ENCODE peak calls at places on chromosomes 3 and 15, in ten cellular contexts. F, M, Q, L, K, X, U, J, C and I are unnamed samples.

GRCh38 chr3:134797816-134798451 is 2.9 kb downstream of the EPHB1 start:
- DNase-seq in L (no peak), C (no peak), M (no peak), J (no peak), Q (no peak), K (no peak), X (no peak), F (no peak), U (no peak), I (no peak)

GRCh38 chr3:45211466-45212094 is 14.5 kb downstream of the TMEM158 start:
- DNase-seq in K (peak; percentile 45), U (no peak), F (no peak), Q (no peak), C (no peak), X (no peak), L (no peak), J (no peak), M (no peak), I (no peak)

GRCh38 chr15:54289590-54290136 is 311.4 kb downstream of the UNC13C start:
- DNase-seq in K (no peak), X (no peak), J (no peak), U (no peak), L (no peak), F (no peak), C (no peak), Q (no peak), M (no peak), I (no peak)

GRCh38 chr3:149506540-149506939 is 32.0 kb downstream of the TM4SF4 start:
- DNase-seq in L (peak; percentile 10), M (no peak), U (peak; percentile 50), Q (no peak), J (no peak), X (no peak), F (peak; percentile 51), K (peak; percentile 50), C (no peak), I (no peak)

GRCh38 chr3:170836491-170836890 is 33.5 kb downstream of the RPL22L1 start:
- DNase-seq in J (no peak), K (no peak), U (no peak), X (no peak), C (no peak), Q (no peak), L (no peak), F (no peak), M (no peak), I (no peak)

GRCh38 chr3:157632081-157632480 is 128.9 kb upstream of the VEPH1 start:
- DNase-seq in L (no peak), F (no peak), K (no peak), M (no peak), U (no peak), X (no peak), J (no peak), Q (no peak), C (no peak), I (no peak)

GRCh38 chr15:67741313-67741712 is 84.0 kb upstream of the SKOR1 start:
- DNase-seq in K (peak; percentile 6), Q (no peak), M (no peak), F (peak; percentile 75), U (peak; percentile 8), C (no peak), X (no peak), J (no peak), L (no peak), I (no peak)

GRCh38 chr15:99707481-99708270 is 25.6 kb downstream of the LYSMD4 start:
- DNase-seq in M (no peak), U (peak; percentile 84), L (no peak), C (no peak), K (peak; percentile 48), J (no peak), X (no peak), Q (no peak), F (peak; percentile 61), I (no peak)

GRCh38 chr3:55286695-55287094 is 200.4 kb downstream of the WNT5A start:
- DNase-seq in K (no peak), M (no peak), C (no peak), X (no peak), Q (no peak), J (no peak), L (no peak), F (no peak), U (no peak), I (no peak)

GRCh38 chr3:50123394-50124361 is 31.4 kb upstream of the SEMA3F start:
- DNase-seq in K (no peak), X (no peak), J (peak; percentile 58), M (no peak), U (peak; percentile 8), F (no peak), L (no peak), C (no peak), Q (peak; percentile 23), I (peak; percentile 54)

GRCh38 chr15:57541805-57542504 is 49.7 kb upstream of the MYZAP start:
- DNase-seq in L (peak; percentile 53), U (peak; percentile 79), J (peak; percentile 83), F (peak; percentile 87), Q (peak; percentile 53), M (no peak), K (peak; percentile 81), C (no peak), X (peak; percentile 57), I (peak; percentile 71)

GRCh38 chr3:129314757-129315385 is 36.2 kb downstream of the HMCES start:
- DNase-seq in C (no peak), J (peak; percentile 85), Q (peak; percentile 85), K (peak; percentile 93), L (peak; percentile 85), F (peak; percentile 94), X (peak; percentile 89), M (peak; percentile 79), U (peak; percentile 94), I (peak; percentile 80)

GRCh38 chr15:28075482-28076029 is 23.6 kb downstream of the OCA2 start:
- DNase-seq in F (no peak), L (no peak), U (no peak), C (no peak), Q (no peak), M (no peak), X (no peak), J (no peak), K (no peak), I (no peak)

GRCh38 chr3:184710870-184711365 is 946 bp downstream of the MAGEF1 start:
- DNase-seq in X (peak; percentile 76), M (no peak), L (no peak), K (no peak), Q (peak; percentile 77), F (peak; percentile 16), U (peak; percentile 33), J (no peak), C (no peak), I (peak; percentile 16)

GRCh38 chr3:151299006-151299405 is 17.6 kb downstream of the GPR87 start:
- DNase-seq in L (no peak), K (no peak), J (no peak), M (no peak), Q (no peak), C (no peak), F (no peak), U (no peak), X (no peak), I (no peak)

GRCh38 chr3:189974372-189974771 is 146.3 kb downstream of the P3H2 start:
- DNase-seq in X (no peak), C (no peak), Q (no peak), J (no peak), F (no peak), U (no peak), L (no peak), M (no peak), K (no peak), I (no peak)

GRCh38 chr15:99511865-99512632 is 53.7 kb upstream of the MEF2A start:
- DNase-seq in X (peak; percentile 99), U (no peak), K (peak; percentile 23), Q (peak; percentile 66), J (no peak), F (peak; percentile 26), M (no peak), C (peak; percentile 56), L (no peak), I (no peak)

GRCh38 chr15:60590935-60591490 is 112.1 kb upstream of the ICE2 start:
- DNase-seq in M (peak; percentile 74), X (no peak), Q (peak; percentile 35), C (no peak), J (peak; percentile 81), K (peak; percentile 38), F (peak; percentile 62), U (peak; percentile 19), L (no peak), I (peak; percentile 28)

GRCh38 chr15:40873625-40874561 is at the start of gene RHOV:
- DNase-seq in L (peak; percentile 68), C (no peak), U (peak; percentile 68), F (peak; percentile 35), K (no peak), J (peak; percentile 90), Q (peak; percentile 84), M (no peak), X (peak; percentile 78), I (peak; percentile 90)

GRCh38 chr15:41661078-41661528 is 898 bp downstream of the MGA start:
- DNase-seq in F (no peak), L (no peak), M (no peak), X (no peak), K (no peak), Q (peak; percentile 23), J (no peak), C (no peak), U (no peak), I (no peak)

GRCh38 chr3:146750196-146750595 is 145.1 kb upstream of the PLSCR5 start:
- DNase-seq in C (no peak), X (no peak), J (no peak), L (no peak), F (peak; percentile 52), M (no peak), U (peak; percentile 48), Q (no peak), K (no peak), I (no peak)

GRCh38 chr3:72872183-72872582 is 15.7 kb upstream of the GXYLT2 start:
- DNase-seq in F (peak; percentile 55), M (no peak), C (no peak), L (no peak), X (no peak), Q (no peak), K (peak; percentile 72), U (peak; percentile 31), J (no peak), I (no peak)

GRCh38 chr15:92655178-92655995 is at the start of gene FAM174B:
- DNase-seq in F (no peak), L (no peak), X (no peak), M (no peak), J (peak; percentile 87), C (peak; percentile 34), Q (peak; percentile 63), K (peak; percentile 27), U (no peak), I (peak; percentile 46)

GRCh38 chr3:175208316-175208715 is 349.2 kb downstream of the NAALADL2 start:
- DNase-seq in M (no peak), C (no peak), J (no peak), U (peak; percentile 27), K (no peak), X (no peak), L (no peak), F (peak; percentile 39), Q (no peak), I (peak; percentile 85)

GRCh38 chr3:41141431-41142164 is 57.7 kb upstream of the CTNNB1 start:
- DNase-seq in F (no peak), J (no peak), K (no peak), U (no peak), M (no peak), L (no peak), X (no peak), Q (no peak), C (no peak), I (no peak)

GRCh38 chr3:188309437-188310269 is 155.7 kb downstream of the LPP start:
- DNase-seq in U (no peak), J (no peak), C (no peak), L (no peak), F (no peak), M (peak; percentile 72), K (no peak), X (no peak), Q (peak; percentile 45), I (no peak)